ENCODE peak calls at places on chromosomes 4 and X, in five cellular contexts. One of them, this sample, is unnamed.

GRCh38 chrX:26262121-26262523 is 46.2 kb downstream of the MAGEB5 start:
- DNase-seq in GM10248: no peak
- DNase-seq in nephron progenitor cell: no peak
- DNase-seq in CD4-positive, alpha-beta T cell: no peak
- DNase-seq in WTC11: no peak
- DNase-seq in this sample: no peak

GRCh38 chr4:124980276-124980752 is 267.8 kb upstream of the ANKRD50 start:
- DNase-seq in GM10248: no peak
- DNase-seq in nephron progenitor cell: no peak
- DNase-seq in CD4-positive, alpha-beta T cell: no peak
- DNase-seq in WTC11: no peak
- DNase-seq in this sample: no peak

GRCh38 chrX:154374361-154375155 is at the start of gene FLNA:
- DNase-seq in GM10248: peak
- DNase-seq in nephron progenitor cell: peak
- DNase-seq in CD4-positive, alpha-beta T cell: no peak
- DNase-seq in WTC11: peak
- DNase-seq in this sample: peak

GRCh38 chr4:175971393-175972179 is 94.1 kb upstream of the WDR17 start:
- DNase-seq in GM10248: no peak
- DNase-seq in nephron progenitor cell: no peak
- DNase-seq in CD4-positive, alpha-beta T cell: no peak
- DNase-seq in WTC11: no peak
- DNase-seq in this sample: no peak

GRCh38 chr4:152193059-152193458 is 342.8 kb downstream of the FBXW7 start:
- DNase-seq in GM10248: no peak
- DNase-seq in nephron progenitor cell: no peak
- DNase-seq in CD4-positive, alpha-beta T cell: no peak
- DNase-seq in WTC11: no peak
- DNase-seq in this sample: no peak

GRCh38 chr4:2320152-2320551 is 58.2 kb upstream of the MXD4 start:
- DNase-seq in GM10248: no peak
- DNase-seq in nephron progenitor cell: no peak
- DNase-seq in CD4-positive, alpha-beta T cell: no peak
- DNase-seq in WTC11: no peak
- DNase-seq in this sample: peak

GRCh38 chr4:103673983-103674382 is 45.8 kb downstream of the TACR3 start:
- DNase-seq in GM10248: no peak
- DNase-seq in nephron progenitor cell: no peak
- DNase-seq in CD4-positive, alpha-beta T cell: no peak
- DNase-seq in WTC11: no peak
- DNase-seq in this sample: no peak

GRCh38 chr4:177489847-177490246 is 47.6 kb upstream of the AGA start:
- DNase-seq in GM10248: no peak
- DNase-seq in nephron progenitor cell: no peak
- DNase-seq in CD4-positive, alpha-beta T cell: no peak
- DNase-seq in WTC11: no peak
- DNase-seq in this sample: no peak

GRCh38 chrX:129493643-129494042 is 29.6 kb downstream of the SMARCA1 start:
- DNase-seq in GM10248: no peak
- DNase-seq in nephron progenitor cell: no peak
- DNase-seq in CD4-positive, alpha-beta T cell: no peak
- DNase-seq in WTC11: no peak
- DNase-seq in this sample: no peak

GRCh38 chrX:7266261-7266660 is 118.3 kb upstream of the PUDP start:
- DNase-seq in GM10248: no peak
- DNase-seq in nephron progenitor cell: no peak
- DNase-seq in CD4-positive, alpha-beta T cell: no peak
- DNase-seq in WTC11: no peak
- DNase-seq in this sample: no peak

GRCh38 chr4:40065010-40065409 is 8.4 kb downstream of the N4BP2 start:
- DNase-seq in GM10248: no peak
- DNase-seq in nephron progenitor cell: no peak
- DNase-seq in CD4-positive, alpha-beta T cell: no peak
- DNase-seq in WTC11: no peak
- DNase-seq in this sample: no peak

GRCh38 chr4:47531241-47531953 is 46.3 kb downstream of the ATP10D start:
- DNase-seq in GM10248: peak
- DNase-seq in nephron progenitor cell: no peak
- DNase-seq in CD4-positive, alpha-beta T cell: peak
- DNase-seq in WTC11: no peak
- DNase-seq in this sample: no peak

GRCh38 chr4:113686950-113687718 is 74.4 kb downstream of the CAMK2D start:
- DNase-seq in GM10248: no peak
- DNase-seq in nephron progenitor cell: no peak
- DNase-seq in CD4-positive, alpha-beta T cell: no peak
- DNase-seq in WTC11: no peak
- DNase-seq in this sample: no peak

GRCh38 chr4:13298655-13299054 is 185.5 kb downstream of the RAB28 start:
- DNase-seq in GM10248: no peak
- DNase-seq in nephron progenitor cell: no peak
- DNase-seq in CD4-positive, alpha-beta T cell: no peak
- DNase-seq in WTC11: no peak
- DNase-seq in this sample: no peak

GRCh38 chr4:41442818-41443217 is 95.1 kb upstream of the LIMCH1 start:
- DNase-seq in GM10248: no peak
- DNase-seq in nephron progenitor cell: no peak
- DNase-seq in CD4-positive, alpha-beta T cell: no peak
- DNase-seq in WTC11: no peak
- DNase-seq in this sample: no peak

GRCh38 chr4:177595413-177595812 is 153.2 kb upstream of the AGA start:
- DNase-seq in GM10248: no peak
- DNase-seq in nephron progenitor cell: no peak
- DNase-seq in CD4-positive, alpha-beta T cell: no peak
- DNase-seq in WTC11: no peak
- DNase-seq in this sample: no peak

GRCh38 chr4:59455751-59456150 is 1744.4 kb upstream of the ADGRL3 start:
- DNase-seq in GM10248: no peak
- DNase-seq in nephron progenitor cell: no peak
- DNase-seq in CD4-positive, alpha-beta T cell: no peak
- DNase-seq in WTC11: no peak
- DNase-seq in this sample: no peak

GRCh38 chr4:80532674-80533333 is 197.3 kb downstream of the CFAP299 start:
- DNase-seq in GM10248: no peak
- DNase-seq in nephron progenitor cell: no peak
- DNase-seq in CD4-positive, alpha-beta T cell: no peak
- DNase-seq in WTC11: no peak
- DNase-seq in this sample: no peak

GRCh38 chrX:53281321-53281822 is at the start of gene IQSEC2:
- DNase-seq in GM10248: no peak
- DNase-seq in nephron progenitor cell: peak
- DNase-seq in CD4-positive, alpha-beta T cell: no peak
- DNase-seq in WTC11: peak
- DNase-seq in this sample: no peak

GRCh38 chr4:164753873-164754488 is at the start of gene SMIM31:
- DNase-seq in GM10248: no peak
- DNase-seq in nephron progenitor cell: no peak
- DNase-seq in CD4-positive, alpha-beta T cell: no peak
- DNase-seq in WTC11: no peak
- DNase-seq in this sample: no peak

GRCh38 chrX:106613277-106613676 is 1.5 kb downstream of the RADX start:
- DNase-seq in GM10248: no peak
- DNase-seq in nephron progenitor cell: no peak
- DNase-seq in CD4-positive, alpha-beta T cell: no peak
- DNase-seq in WTC11: no peak
- DNase-seq in this sample: no peak

GRCh38 chrX:33142331-33142730 is 69.0 kb downstream of the DMD start:
- DNase-seq in GM10248: no peak
- DNase-seq in nephron progenitor cell: no peak
- DNase-seq in CD4-positive, alpha-beta T cell: no peak
- DNase-seq in WTC11: no peak
- DNase-seq in this sample: no peak

GRCh38 chr4:114400531-114400930 is 198.1 kb upstream of the UGT8 start:
- DNase-seq in GM10248: no peak
- DNase-seq in nephron progenitor cell: no peak
- DNase-seq in CD4-positive, alpha-beta T cell: no peak
- DNase-seq in WTC11: no peak
- DNase-seq in this sample: no peak

GRCh38 chr4:7876096-7876993 is 63.3 kb downstream of the AFAP1 start:
- DNase-seq in GM10248: no peak
- DNase-seq in nephron progenitor cell: peak
- DNase-seq in CD4-positive, alpha-beta T cell: peak
- DNase-seq in WTC11: peak
- DNase-seq in this sample: no peak

GRCh38 chr4:113435893-113436292 is 325.6 kb downstream of the CAMK2D start:
- DNase-seq in GM10248: no peak
- DNase-seq in nephron progenitor cell: no peak
- DNase-seq in CD4-positive, alpha-beta T cell: no peak
- DNase-seq in WTC11: no peak
- DNase-seq in this sample: no peak

GRCh38 chrX:116881961-116882360 is 419.2 kb upstream of the CT83 start:
- DNase-seq in GM10248: no peak
- DNase-seq in nephron progenitor cell: no peak
- DNase-seq in CD4-positive, alpha-beta T cell: no peak
- DNase-seq in WTC11: no peak
- DNase-seq in this sample: no peak
- TF ChIP-seq CTCF in GM10248: no peak
- TF ChIP-seq CTCF in nephron progenitor cell: no peak
- TF ChIP-seq CTCF in CD4-positive, alpha-beta T cell: no peak
- TF ChIP-seq CTCF in WTC11: no peak
- TF ChIP-seq CTCF in this sample: no peak

GRCh38 chrX:64230123-64230970 is at the start of gene ASB12:
- DNase-seq in GM10248: no peak
- DNase-seq in nephron progenitor cell: no peak
- DNase-seq in CD4-positive, alpha-beta T cell: no peak
- DNase-seq in WTC11: peak
- DNase-seq in this sample: no peak
- TF ChIP-seq CTCF in GM10248: no peak
- TF ChIP-seq CTCF in nephron progenitor cell: no peak
- TF ChIP-seq CTCF in CD4-positive, alpha-beta T cell: no peak
- TF ChIP-seq CTCF in WTC11: peak
- TF ChIP-seq CTCF in this sample: no peak

GRCh38 chrX:54786972-54787371 is 11.1 kb downstream of the ITIH6 start:
- DNase-seq in GM10248: peak
- DNase-seq in nephron progenitor cell: peak
- DNase-seq in CD4-positive, alpha-beta T cell: peak
- DNase-seq in WTC11: peak
- DNase-seq in this sample: no peak
- TF ChIP-seq CTCF in GM10248: peak
- TF ChIP-seq CTCF in nephron progenitor cell: peak
- TF ChIP-seq CTCF in CD4-positive, alpha-beta T cell: peak
- TF ChIP-seq CTCF in WTC11: no peak
- TF ChIP-seq CTCF in this sample: peak

GRCh38 chr4:21507439-21507838 is 441.1 kb downstream of the KCNIP4 start:
- DNase-seq in GM10248: no peak
- DNase-seq in nephron progenitor cell: no peak
- DNase-seq in CD4-positive, alpha-beta T cell: no peak
- DNase-seq in WTC11: no peak
- DNase-seq in this sample: no peak
- TF ChIP-seq CTCF in GM10248: no peak
- TF ChIP-seq CTCF in nephron progenitor cell: peak
- TF ChIP-seq CTCF in CD4-positive, alpha-beta T cell: no peak
- TF ChIP-seq CTCF in WTC11: no peak
- TF ChIP-seq CTCF in this sample: peak

DNA sequence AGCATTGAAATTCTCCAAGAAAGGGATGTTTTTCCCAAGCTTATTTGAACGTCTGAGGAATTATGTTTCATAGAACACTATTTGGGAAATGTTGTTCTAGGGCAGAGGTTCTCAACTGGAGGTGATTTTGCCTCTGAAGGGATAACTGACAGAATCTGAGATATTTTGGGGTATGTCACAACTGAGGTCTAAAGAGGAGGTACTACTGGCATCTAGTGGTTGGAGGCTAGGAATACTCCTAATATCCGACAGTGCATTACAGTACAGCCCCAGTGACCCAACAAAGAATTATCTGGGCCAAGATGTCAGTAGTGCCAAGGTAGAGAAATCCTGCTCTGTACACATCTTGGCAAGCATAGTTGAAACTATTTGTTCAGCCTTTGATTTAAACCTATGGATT is 6.4 kb downstream of the HSPA4L start:
- DNase-seq in GM10248: no peak
- DNase-seq in nephron progenitor cell: no peak
- DNase-seq in CD4-positive, alpha-beta T cell: no peak
- DNase-seq in WTC11: no peak
- DNase-seq in this sample: no peak
- TF ChIP-seq CTCF in GM10248: peak
- TF ChIP-seq CTCF in nephron progenitor cell: peak
- TF ChIP-seq CTCF in CD4-positive, alpha-beta T cell: no peak
- TF ChIP-seq CTCF in WTC11: no peak
- TF ChIP-seq CTCF in this sample: peak

DNA sequence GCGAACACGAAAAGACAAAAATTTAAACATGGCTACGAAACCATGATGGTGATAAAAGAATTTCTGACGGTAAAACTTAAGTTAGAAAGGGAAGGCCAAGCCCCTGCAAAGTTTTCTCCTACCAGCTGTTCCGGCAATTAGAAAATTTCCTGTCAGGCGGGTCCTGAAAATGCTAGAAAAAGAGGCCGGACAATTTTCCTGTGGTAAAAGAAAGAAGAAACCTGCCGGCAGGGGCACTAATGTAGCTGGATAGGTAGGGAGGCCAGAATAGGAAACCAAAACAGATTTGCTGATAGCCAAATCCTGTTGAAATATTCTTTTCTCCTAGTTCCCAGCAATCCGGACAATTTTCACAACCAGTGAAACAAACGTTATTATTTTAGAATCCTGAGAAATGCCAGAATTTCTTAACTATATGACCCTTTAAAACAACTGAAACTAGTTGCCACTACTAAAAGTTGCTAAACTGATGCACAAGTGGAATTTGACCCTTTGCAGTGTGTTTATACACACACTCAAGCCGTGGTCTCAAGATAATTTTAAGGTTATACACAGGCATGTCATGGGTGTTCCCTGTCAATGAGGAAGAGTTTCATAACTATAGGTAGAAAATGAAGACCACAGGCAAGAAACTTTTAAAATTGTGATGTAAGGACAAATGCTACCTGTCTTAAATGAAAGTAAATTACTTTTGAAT is 47.8 kb downstream of the RPS6KA3 start:
- DNase-seq in GM10248: no peak
- DNase-seq in nephron progenitor cell: no peak
- DNase-seq in CD4-positive, alpha-beta T cell: no peak
- DNase-seq in WTC11: no peak
- DNase-seq in this sample: no peak
- TF ChIP-seq CTCF in GM10248: no peak
- TF ChIP-seq CTCF in nephron progenitor cell: no peak
- TF ChIP-seq CTCF in CD4-positive, alpha-beta T cell: no peak
- TF ChIP-seq CTCF in WTC11: no peak
- TF ChIP-seq CTCF in this sample: peak

DNA sequence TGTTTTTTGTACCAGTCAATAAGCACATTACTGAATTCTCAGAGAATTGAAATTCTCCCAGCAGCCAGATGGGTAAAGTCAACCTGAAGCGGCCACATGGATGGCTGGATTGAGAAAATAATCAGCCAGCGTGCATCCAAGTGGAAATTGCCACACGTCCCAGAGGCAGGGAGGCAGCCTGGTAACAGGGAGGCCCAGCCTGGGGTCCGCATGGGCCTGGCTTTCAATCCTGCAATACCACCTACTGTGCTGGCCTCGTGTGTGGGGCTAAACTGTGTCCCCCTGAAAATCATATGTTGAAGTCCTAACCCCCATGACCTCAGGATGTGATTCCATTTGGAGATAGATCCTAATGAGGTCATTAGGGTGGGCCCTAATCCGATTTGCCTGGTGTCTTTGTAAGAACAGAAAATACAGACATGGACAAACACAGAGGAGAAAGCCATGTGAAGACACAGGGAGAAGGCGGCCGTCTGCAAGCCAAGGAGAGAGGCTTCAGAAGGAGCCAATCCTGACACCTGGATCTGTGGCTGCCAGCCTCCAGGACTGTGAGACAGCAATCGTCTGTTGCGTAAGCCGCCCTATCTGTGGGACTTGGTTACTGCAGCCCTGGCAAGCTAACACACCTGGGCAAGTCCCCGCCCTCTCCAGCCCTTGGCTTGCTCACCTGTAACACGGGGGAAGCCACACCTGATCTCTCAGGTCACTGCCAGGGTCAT is 90.3 kb downstream of the JAKMIP1 start:
- DNase-seq in GM10248: no peak
- DNase-seq in nephron progenitor cell: no peak
- DNase-seq in CD4-positive, alpha-beta T cell: no peak
- DNase-seq in WTC11: peak
- DNase-seq in this sample: peak
- TF ChIP-seq CTCF in GM10248: peak
- TF ChIP-seq CTCF in nephron progenitor cell: peak
- TF ChIP-seq CTCF in CD4-positive, alpha-beta T cell: no peak
- TF ChIP-seq CTCF in WTC11: peak
- TF ChIP-seq CTCF in this sample: peak